ENCODE peak calls at places on chromosomes 2 and 18, in six cellular contexts. U is CD8-positive, alpha-beta T cell; F is transverse colon; P is GM06990; M is astrocyte of the spinal cord; Q is colonic mucosa. A is an unnamed sample.

GRCh38 chr2:231988179-231988866 is 26.8 kb downstream of the DIS3L2 start:
- DNase-seq in U (no peak), F (no peak), P (no peak), M (no peak), Q (no peak), A (peak)

GRCh38 chr2:191347154-191347553 is 102.0 kb downstream of the MYO1B start:
- DNase-seq in U (no peak), F (no peak), P (no peak), M (no peak), Q (no peak), A (no peak)

GRCh38 chr2:166240387-166241313 is 112.8 kb upstream of the SCN1A start:
- DNase-seq in U (no peak), F (no peak), P (no peak), M (peak), Q (no peak), A (peak)

GRCh38 chr2:70354264-70354949 is 52.5 kb upstream of the FAM136A start:
- DNase-seq in U (no peak), F (no peak), P (no peak), M (no peak), Q (no peak), A (peak)

GRCh38 chr2:127695491-127696472 is 5.5 kb upstream of the SFT2D3 start:
- DNase-seq in U (peak), F (peak), P (peak), M (peak), Q (peak), A (peak)

GRCh38 chr18:10776493-10776892 is 250.7 kb downstream of the NAPG start:
- DNase-seq in U (no peak), F (no peak), P (no peak), M (no peak), Q (no peak), A (no peak)

GRCh38 chr2:83368916-83369315 is 1090.2 kb downstream of the SUCLG1 start:
- DNase-seq in U (no peak), F (no peak), P (no peak), M (peak), Q (no peak), A (peak)

GRCh38 chr2:222311978-222312738 is 13.4 kb upstream of the PAX3 start:
- DNase-seq in U (no peak), F (no peak), P (no peak), M (no peak), Q (no peak), A (no peak)

GRCh38 chr2:238439093-238439849 is 12.5 kb downstream of the ASB1 start:
- DNase-seq in U (no peak), F (no peak), P (no peak), M (peak), Q (no peak), A (peak)

GRCh38 chr2:3282056-3282998 is 95.3 kb downstream of the EIPR1 start:
- DNase-seq in U (no peak), F (no peak), P (no peak), M (peak), Q (no peak), A (peak)

GRCh38 chr2:159200498-159200897 is 86.0 kb downstream of the WDSUB1 start:
- DNase-seq in U (no peak), F (no peak), P (no peak), M (peak), Q (no peak), A (peak)

GRCh38 chr2:159204381-159204780 is 82.1 kb downstream of the WDSUB1 start:
- DNase-seq in U (no peak), F (no peak), P (no peak), M (no peak), Q (no peak), A (no peak)

GRCh38 chr2:159201321-159202063 is 85.0 kb downstream of the WDSUB1 start:
- DNase-seq in U (peak), F (no peak), P (no peak), M (peak), Q (no peak), A (peak)

GRCh38 chr2:159199751-159200465 is 86.6 kb downstream of the WDSUB1 start:
- DNase-seq in U (no peak), F (no peak), P (no peak), M (no peak), Q (no peak), A (no peak)

GRCh38 chr2:159202568-159203071 is 83.9 kb downstream of the WDSUB1 start:
- DNase-seq in U (no peak), F (peak), P (no peak), M (peak), Q (peak), A (peak)
- H3K4me3 ChIP-seq in U (no peak), F (no peak), P (no peak), M (no peak), Q (no peak), A (no peak)

GRCh38 chr18:73688851-73689659 is 458.6 kb downstream of the FBXO15 start:
- DNase-seq in U (no peak), F (no peak), P (no peak), M (peak), Q (no peak), A (peak)
- H3K4me3 ChIP-seq in U (no peak), F (no peak), P (no peak), M (no peak), Q (no peak), A (peak)

GRCh38 chr18:53152478-53152877 is 812.5 kb downstream of the DCC start:
- DNase-seq in U (no peak), F (no peak), P (no peak), M (no peak), Q (no peak), A (no peak)

GRCh38 chr18:53153281-53153680 is 813.3 kb downstream of the DCC start:
- DNase-seq in U (no peak), F (peak), P (no peak), M (no peak), Q (no peak), A (no peak)

GRCh38 chr18:53148056-53148574 is 808.1 kb downstream of the DCC start:
- DNase-seq in U (no peak), F (no peak), P (no peak), M (no peak), Q (no peak), A (no peak)

GRCh38 chr18:53153800-53154199 is 813.8 kb downstream of the DCC start:
- DNase-seq in U (no peak), F (no peak), P (no peak), M (no peak), Q (no peak), A (no peak)
- H3K4me3 ChIP-seq in U (no peak), F (no peak), P (no peak), M (no peak), Q (no peak), A (no peak)

DNA sequence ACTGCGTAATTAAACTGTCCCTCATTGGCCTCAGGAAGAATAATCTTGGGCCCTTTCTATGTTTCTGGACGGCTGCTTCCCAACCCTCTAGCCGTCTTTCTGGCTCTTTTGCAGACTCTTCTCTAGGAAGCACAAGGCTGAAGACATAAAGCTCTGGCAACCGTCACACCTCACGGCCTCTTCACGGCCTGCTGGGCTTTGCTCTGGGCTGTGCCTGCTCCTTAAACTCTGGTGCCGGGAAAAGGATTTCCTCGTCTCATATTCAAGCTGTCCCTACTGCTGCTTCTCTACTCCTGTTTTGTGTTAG is 36.0 kb upstream of the WIPF1 start:
- DNase-seq in U (no peak), F (no peak), P (no peak), M (no peak), Q (no peak), A (peak)
- H3K4me3 ChIP-seq in U (peak), F (peak), P (peak), M (no peak), Q (peak), A (peak)

GRCh38 chr2:64594563-64594989 is 59.1 kb downstream of the SERTAD2 start:
- DNase-seq in U (no peak), F (no peak), P (no peak), M (no peak), Q (no peak), A (peak)
- H3K4me3 ChIP-seq in U (no peak), F (no peak), P (no peak), M (no peak), Q (no peak), A (no peak)

GRCh38 chr18:501406-501714 is 859 bp upstream of the COLEC12 start:
- DNase-seq in U (no peak), F (no peak), P (no peak), M (no peak), Q (no peak), A (no peak)

GRCh38 chr18:500556-501405 is at the start of gene COLEC12:
- DNase-seq in U (no peak), F (peak), P (no peak), M (peak), Q (no peak), A (peak)

GRCh38 chr18:498901-499300 is 1.6 kb downstream of the COLEC12 start:
- DNase-seq in U (no peak), F (no peak), P (no peak), M (peak), Q (no peak), A (no peak)

GRCh38 chr18:499351-500229 is 911 bp downstream of the COLEC12 start:
- DNase-seq in U (no peak), F (no peak), P (no peak), M (peak), Q (no peak), A (peak)

GRCh38 chr18:500230-500555 is 308 bp downstream of the COLEC12 start:
- DNase-seq in U (no peak), F (no peak), P (no peak), M (peak), Q (no peak), A (no peak)
- H3K4me3 ChIP-seq in U (no peak), F (peak), P (no peak), M (peak), Q (peak), A (peak)

DNA sequence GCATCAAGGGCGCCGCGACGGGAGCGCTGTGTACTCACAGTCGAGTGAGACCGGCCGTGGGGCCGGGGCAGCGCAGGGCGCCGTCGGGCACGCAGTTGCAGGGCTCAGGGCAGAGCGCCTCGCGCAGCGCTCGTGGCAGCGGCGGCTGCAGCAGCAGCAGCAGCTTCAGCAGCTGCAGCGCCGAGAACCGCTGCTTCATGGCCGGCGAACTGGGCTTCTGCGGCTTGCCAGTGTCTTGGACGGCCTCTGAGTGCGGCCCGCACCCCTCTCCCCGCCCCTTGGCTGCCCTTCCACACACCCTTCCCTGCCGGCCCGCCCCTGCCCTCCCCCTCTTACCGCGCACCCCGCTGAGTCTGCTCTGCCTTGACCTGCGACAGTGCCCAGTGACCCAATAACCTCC is at the start of gene LHCGR:
- DNase-seq in U (no peak), F (no peak), P (no peak), M (no peak), Q (no peak), A (no peak)
- H3K4me3 ChIP-seq in U (no peak), F (no peak), P (no peak), M (no peak), Q (no peak), A (no peak)